ENCODE peak calls at places on chromosomes 16 and 17, in five cellular contexts. X is SK-N-SH, N is GM12892, W is K562, D is prostate gland. Y is an unnamed sample.
A peak's percentile ranks its signal among the peaks of the same experiment; 100 is the strongest.

GRCh38 chr17:50844117-50844700 is 8.8 kb downstream of the WFIKKN2 start:
- DNase-seq in X (peak; percentile 33), N (no peak), W (no peak), D (no peak), Y (no peak)

GRCh38 chr16:10312784-10313724 is 72.8 kb upstream of the ATF7IP2 start:
- DNase-seq in X (no peak), N (no peak), W (peak; percentile 37), D (no peak), Y (no peak)

GRCh38 chr16:4317471-4318170 is 1.8 kb downstream of the GLIS2 start:
- DNase-seq in X (no peak), N (no peak), W (no peak), D (no peak), Y (peak; percentile 26)

GRCh38 chr16:54462151-54462651 is 175.6 kb upstream of the IRX3 start:
- DNase-seq in X (no peak), N (no peak), W (no peak), D (no peak), Y (no peak)

GRCh38 chr17:56867948-56868376 is 34.0 kb downstream of the DGKE start:
- DNase-seq in X (no peak), N (no peak), W (no peak), D (peak; percentile 21), Y (peak; percentile 90)

GRCh38 chr17:37358098-37358829 is 17.5 kb upstream of the C17orf78 start:
- DNase-seq in X (peak; percentile 84), N (peak; percentile 36), W (peak; percentile 80), D (peak; percentile 68), Y (peak; percentile 78)

GRCh38 chr17:29091591-29092291 is 48.8 kb downstream of the PIPOX start:
- DNase-seq in X (no peak), N (no peak), W (no peak), D (peak; percentile 62), Y (no peak)

GRCh38 chr17:79627766-79628690 is 17.2 kb upstream of the RBFOX3 start:
- DNase-seq in X (peak; percentile 24), N (peak; percentile 3), W (no peak), D (no peak), Y (no peak)

GRCh38 chr17:79652999-79653643 is 42.3 kb upstream of the RBFOX3 start:
- DNase-seq in X (no peak), N (no peak), W (no peak), D (peak; percentile 4), Y (no peak)

DNA sequence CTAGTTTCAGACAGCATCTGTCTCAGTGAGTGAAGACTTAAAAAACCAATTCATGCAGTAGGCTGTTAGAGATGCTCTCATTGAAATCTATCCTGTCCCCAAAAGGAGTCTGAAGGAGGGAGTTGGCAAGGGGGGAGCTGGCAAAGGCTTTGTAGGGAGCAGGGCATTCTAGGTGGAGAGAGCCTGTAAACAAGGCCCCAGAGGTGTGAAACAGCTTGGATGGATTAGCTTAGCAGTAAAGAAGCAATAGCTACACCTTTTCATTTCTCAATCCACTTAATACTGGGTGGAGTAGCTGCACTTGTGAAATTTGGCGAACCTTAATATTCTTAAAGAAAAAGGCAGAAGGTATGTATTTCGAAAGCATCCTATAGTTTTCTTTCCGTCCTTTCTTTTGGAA is 61.8 kb downstream of the KSR1 start:
- DNase-seq in X (no peak), N (no peak), W (no peak), D (no peak), Y (no peak)
- TF ChIP-seq POLR2AphosphoS5 in X (no peak), N (no peak), W (no peak), D (no peak), Y (no peak)

GRCh38 chr17:63446218-63446980 is at the start of gene CYB561:
- DNase-seq in X (peak; percentile 97), N (peak; percentile 91), W (peak; percentile 84), D (peak; percentile 87), Y (peak; percentile 50)
- TF ChIP-seq POLR2AphosphoS5 in X (no peak), N (no peak), W (no peak), D (no peak), Y (peak; percentile 54)

DNA sequence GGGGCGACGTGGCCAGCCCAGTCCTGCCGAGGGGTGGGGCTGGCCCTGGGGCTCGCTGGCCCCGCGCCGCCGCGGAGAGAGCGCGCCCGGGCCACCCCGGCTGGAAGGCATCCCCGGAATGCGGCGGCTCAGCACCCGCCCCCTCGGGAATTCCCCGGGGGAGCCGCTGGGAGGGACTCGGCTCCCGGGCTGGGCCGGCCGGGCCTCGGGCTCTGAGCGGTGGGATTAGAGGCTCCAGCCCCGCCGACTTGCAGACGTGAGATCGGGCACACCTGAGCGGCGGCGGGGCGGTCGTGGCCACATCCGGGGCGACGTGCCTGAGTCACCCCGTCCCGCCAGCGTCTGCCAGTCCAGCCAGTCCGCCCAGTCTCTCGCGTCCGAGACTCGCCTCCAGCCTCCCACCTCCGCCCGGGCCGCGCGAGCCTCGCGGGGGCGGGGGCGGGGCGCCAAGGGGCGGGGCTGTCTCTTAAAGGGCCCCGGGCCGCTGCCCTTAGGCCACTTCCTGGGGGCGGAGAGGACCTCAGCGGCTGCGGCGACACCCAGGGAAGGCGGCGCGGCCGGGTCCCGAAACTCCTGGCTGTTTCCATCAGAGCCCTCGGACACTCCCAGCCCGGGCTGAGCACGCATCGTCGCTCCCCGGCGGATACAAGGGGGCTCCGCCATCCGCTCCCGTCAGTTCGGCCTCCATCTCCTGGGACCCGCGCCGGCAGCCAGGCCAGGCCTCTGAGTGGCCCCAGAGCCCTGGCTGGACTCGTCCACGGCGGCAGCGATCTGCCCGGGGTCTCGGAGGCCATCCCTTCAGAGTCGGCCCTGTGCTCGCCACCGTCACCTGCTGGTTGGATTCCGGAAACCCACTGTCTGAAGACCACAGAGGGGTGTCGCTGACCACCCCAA is at the start of gene KCTD11:
- DNase-seq in X (peak; percentile 89), N (peak; percentile 96), W (peak; percentile 88), D (peak; percentile 92), Y (peak; percentile 76)
- TF ChIP-seq POLR2AphosphoS5 in X (peak; percentile 36), N (no peak), W (no peak), D (peak; percentile 68), Y (peak; percentile 73)

DNA sequence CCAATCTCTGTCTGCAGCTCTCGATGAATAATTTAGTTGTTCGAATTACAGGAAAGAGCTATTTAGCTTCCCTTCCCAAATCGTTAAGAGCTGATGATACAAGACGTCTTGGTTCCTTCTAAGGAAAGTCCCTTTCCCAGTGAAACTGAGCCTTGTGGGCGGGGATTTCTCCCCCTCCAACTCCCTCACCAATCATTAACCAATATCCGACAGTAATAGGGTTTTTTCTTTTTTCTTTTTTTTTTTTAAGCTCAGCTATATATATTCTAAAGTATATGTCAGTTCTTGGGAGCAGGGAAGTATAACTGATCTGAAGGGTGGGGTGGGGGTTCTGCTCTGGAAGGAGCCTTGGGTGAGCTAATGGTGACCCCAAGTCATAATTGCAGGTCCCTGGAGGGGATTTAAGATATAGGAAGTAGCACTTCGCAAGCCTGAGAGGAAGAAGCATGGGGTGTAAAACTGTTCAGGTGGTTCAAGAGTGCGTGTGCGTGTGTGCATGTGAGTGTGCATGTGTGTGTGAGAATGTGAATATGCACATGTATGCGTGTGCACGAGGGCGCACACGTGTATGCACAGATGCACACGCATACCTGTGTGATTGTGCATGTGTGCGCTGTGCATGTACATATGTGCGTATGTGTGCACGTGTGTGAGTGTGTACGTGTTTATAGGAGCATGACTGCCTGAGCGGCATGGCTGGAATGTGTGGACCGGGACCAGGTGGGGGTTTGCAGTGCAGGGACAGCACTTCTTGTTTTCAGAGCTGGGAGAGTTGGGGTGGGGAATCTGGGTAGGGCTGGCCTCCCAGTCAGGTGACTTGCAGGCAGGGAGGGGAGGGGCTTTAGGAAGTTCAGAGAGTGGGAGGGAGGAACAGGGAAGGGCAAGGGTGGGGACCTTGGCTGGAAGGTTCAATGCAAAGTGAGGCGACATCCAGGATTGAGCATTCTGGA is 42.7 kb downstream of the SOCS3 start:
- DNase-seq in X (peak; percentile 27), N (no peak), W (peak; percentile 78), D (peak; percentile 25), Y (no peak)
- TF ChIP-seq POLR2AphosphoS5 in X (no peak), N (no peak), W (no peak), D (no peak), Y (no peak)

GRCh38 chr17:19376799-19377198 is 1.5 kb upstream of the MAPK7 start:
- DNase-seq in X (no peak), N (no peak), W (peak; percentile 37), D (no peak), Y (no peak)
- TF ChIP-seq POLR2AphosphoS5 in X (no peak), N (no peak), W (no peak), D (no peak), Y (no peak)

DNA sequence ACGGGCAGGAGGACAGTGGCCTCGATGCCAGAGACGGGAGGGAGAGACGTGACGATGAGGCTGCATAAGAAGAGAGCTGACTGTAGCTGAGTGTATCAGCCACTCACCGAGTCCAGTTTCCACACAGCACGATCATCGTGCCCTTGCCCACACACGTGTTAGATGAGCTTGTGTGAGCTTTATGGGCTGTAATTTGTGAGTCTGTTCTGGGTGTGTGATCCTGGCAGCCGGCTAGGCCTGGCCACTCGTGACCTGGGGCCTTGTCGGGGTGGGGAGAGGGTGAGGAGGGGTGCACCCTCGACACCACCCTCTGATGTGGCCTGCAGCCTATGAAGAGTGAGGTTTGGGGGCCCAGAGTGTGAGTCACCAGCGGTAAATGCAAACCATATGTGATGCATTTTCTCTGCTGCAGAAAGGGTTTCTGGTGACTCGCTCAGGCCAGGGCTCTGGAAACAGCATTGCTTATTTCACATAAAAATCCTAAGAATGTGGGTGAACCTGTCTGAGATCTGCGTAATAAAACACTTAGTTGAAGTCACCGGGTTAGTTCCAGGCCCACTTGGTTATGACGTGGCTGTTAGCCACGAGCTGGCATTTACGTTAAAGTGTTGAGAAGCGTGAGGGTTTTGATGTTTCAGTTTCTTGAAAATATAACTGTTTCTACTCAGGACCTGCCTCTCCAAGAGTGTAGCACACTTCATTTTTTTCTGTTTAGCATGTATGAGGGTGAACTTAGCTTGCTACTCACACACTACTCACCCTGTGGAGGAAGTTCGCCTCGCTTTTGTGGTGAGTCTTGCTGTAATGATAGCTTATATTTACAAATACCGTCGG is 4.2 kb downstream of the METRNL start:
- DNase-seq in X (peak; percentile 93), N (no peak), W (no peak), D (no peak), Y (peak; percentile 51)
- TF ChIP-seq POLR2AphosphoS5 in X (peak; percentile 86), N (no peak), W (no peak), D (no peak), Y (no peak)

GRCh38 chr17:17781591-17782424 is 55.0 kb downstream of the SREBF1 start:
- DNase-seq in X (peak; percentile 81), N (no peak), W (no peak), D (peak; percentile 67), Y (peak; percentile 20)
- TF ChIP-seq POLR2AphosphoS5 in X (no peak), N (no peak), W (no peak), D (no peak), Y (no peak)

GRCh38 chr17:27106347-27106981 is 187.4 kb upstream of the WSB1 start:
- DNase-seq in X (no peak), N (no peak), W (peak; percentile 87), D (no peak), Y (no peak)

GRCh38 chr17:27109346-27109745 is 184.6 kb upstream of the WSB1 start:
- DNase-seq in X (no peak), N (no peak), W (no peak), D (no peak), Y (no peak)

GRCh38 chr17:27105636-27106035 is 188.3 kb upstream of the WSB1 start:
- DNase-seq in X (no peak), N (no peak), W (no peak), D (no peak), Y (no peak)

DNA sequence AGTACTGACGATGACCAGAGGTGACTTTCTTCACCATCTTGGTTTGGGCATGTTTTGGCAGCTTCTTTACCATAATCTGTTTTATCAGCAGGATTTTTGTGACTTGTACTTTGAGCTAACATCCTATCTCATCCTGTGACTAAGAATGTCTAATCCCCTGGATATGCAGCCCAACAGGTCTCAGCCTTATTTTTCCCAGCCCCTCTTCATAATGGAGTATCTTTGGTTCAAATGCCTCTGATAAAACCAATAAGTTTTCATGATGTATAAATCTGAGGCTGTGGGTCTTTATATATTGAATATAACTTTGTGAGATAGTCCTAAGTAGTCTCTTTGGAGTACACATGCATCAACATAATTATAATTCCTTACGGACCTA is 186.9 kb upstream of the WSB1 start:
- DNase-seq in X (no peak), N (no peak), W (no peak), D (no peak), Y (no peak)
- TF ChIP-seq POLR2AphosphoS5 in X (no peak), N (no peak), W (no peak), D (no peak), Y (no peak)

Y was measured in endothelial cell of umbilical vein.